ENCODE peak calls at places on chromosomes 1 and 21, in five cellular contexts. I is activated CD4-positive, alpha-beta T cell treated with anti-CD3 and anti-CD28 coated beads for 1 hour; K is MM.1S; X is endothelial cell; C is CMK. M is an unnamed sample.

GRCh38 chr1:1059494-1060280 is 14.4 kb downstream of the RNF223 start:
- DNase-seq in K (peak), X (peak), C (no peak), I (peak), M (peak)

GRCh38 chr1:40930174-40930573 is 49.3 kb upstream of the CTPS1 start:
- DNase-seq in I (no peak), K (no peak), C (no peak), X (no peak), M (peak)

GRCh38 chr1:212487286-212487685 is 54.6 kb downstream of the NENF start:
- DNase-seq in C (no peak), X (no peak), K (no peak), I (no peak), M (peak)

GRCh38 chr1:223513309-223513708 is 120.1 kb downstream of the CCDC185 start:
- DNase-seq in K (no peak), X (no peak), I (no peak), C (no peak), M (peak)

GRCh38 chr1:23322770-23323169 is 21.3 kb downstream of the HNRNPR start:
- DNase-seq in C (no peak), K (no peak), I (no peak), X (no peak), M (no peak)

GRCh38 chr1:41713557-41714327 is 205.0 kb downstream of the HIVEP3 start:
- DNase-seq in I (no peak), K (no peak), C (no peak), X (no peak), M (peak)

GRCh38 chr1:1032428-1032827 is 12.5 kb downstream of the AGRN start:
- DNase-seq in X (no peak), I (no peak), K (no peak), C (no peak), M (peak)

GRCh38 chr1:246416261-246416660 is 90.8 kb downstream of the SMYD3 start:
- DNase-seq in C (no peak), I (no peak), X (no peak), K (no peak), M (no peak)

GRCh38 chr1:232036161-232036942 is 409.8 kb downstream of the DISC1 start:
- DNase-seq in X (no peak), C (no peak), I (no peak), K (no peak), M (no peak)

GRCh38 chr21:18608226-18608625 is 204.6 kb upstream of the TMPRSS15 start:
- DNase-seq in X (no peak), I (no peak), C (no peak), K (no peak), M (peak)

GRCh38 chr1:216462061-216462775 is 39.0 kb upstream of the USH2A start:
- DNase-seq in X (no peak), I (no peak), C (no peak), K (no peak), M (peak)

GRCh38 chr1:91631718-91632330 is 131.2 kb downstream of the CDC7 start:
- DNase-seq in I (no peak), X (no peak), C (no peak), K (no peak), M (no peak)